ENCODE peak calls at places on chromosomes 5 and 9, in five cellular contexts. X, H, F, R and D are unnamed samples.

GRCh38 chr5:21654-22233 is 70.2 kb upstream of the PLEKHG4B start:
- DNase-seq in F (no peak), X (no peak), H (peak; percentile 59), R (no peak), D (no peak)

GRCh38 chr5:76690704-76691469 is 25.0 kb upstream of the F2R start:
- DNase-seq in X (no peak), H (no peak), R (no peak), F (no peak), D (no peak)

GRCh38 chr5:10595678-10596309 is 31.9 kb downstream of the ANKRD33B start:
- DNase-seq in R (no peak), H (peak; percentile 90), X (no peak), F (no peak), D (no peak)

GRCh38 chr5:107500840-107501239 is 169.9 kb downstream of the EFNA5 start:
- DNase-seq in H (no peak), R (no peak), X (no peak), F (no peak), D (no peak)

GRCh38 chr5:16051246-16051645 is 128.3 kb downstream of the MARCHF11 start:
- DNase-seq in R (no peak), H (peak; percentile 28), X (no peak), F (no peak), D (no peak)

GRCh38 chr5:57383093-57383861 is 99.3 kb downstream of the ACTBL2 start:
- DNase-seq in X (no peak), R (no peak), H (peak; percentile 94), F (no peak), D (no peak)

GRCh38 chr5:5739490-5739945 is 317.0 kb downstream of the ICE1 start:
- DNase-seq in F (no peak), X (no peak), H (no peak), R (no peak), D (no peak)

GRCh38 chr5:94180761-94181160 is 437.6 kb downstream of the KIAA0825 start:
- DNase-seq in R (no peak), X (no peak), F (no peak), H (no peak), D (no peak)

GRCh38 chr5:77181596-77182304 is 28.7 kb upstream of the PDE8B start:
- DNase-seq in H (no peak), F (no peak), R (no peak), X (no peak), D (no peak)

GRCh38 chr5:126450388-126450787 is 27.2 kb downstream of the GRAMD2B start:
- DNase-seq in X (no peak), H (no peak), F (no peak), R (no peak), D (peak; percentile 46)

GRCh38 chr5:15977851-15978250 is 201.7 kb downstream of the MARCHF11 start:
- DNase-seq in H (no peak), F (no peak), R (no peak), X (no peak), D (no peak)

GRCh38 chr9:91059713-91060112 is 258.1 kb downstream of the SYK start:
- DNase-seq in X (no peak), R (no peak), F (no peak), H (no peak), D (no peak)

GRCh38 chr5:126016256-126016655 is 407.0 kb upstream of the GRAMD2B start:
- DNase-seq in F (no peak), X (no peak), R (no peak), H (no peak), D (no peak)

GRCh38 chr9:37382161-37382981 is 40.1 kb upstream of the GRHPR start:
- DNase-seq in R (no peak), X (no peak), H (no peak), F (no peak), D (no peak)

GRCh38 chr5:16806691-16807433 is 129.2 kb downstream of the MYO10 start:
- DNase-seq in F (no peak), X (no peak), R (no peak), H (no peak), D (no peak)

GRCh38 chr9:126386088-126386487 is 59.5 kb downstream of the MVB12B start:
- DNase-seq in H (peak; percentile 34), F (no peak), X (peak; percentile 13), R (no peak), D (no peak)

GRCh38 chr9:138006576-138007233 is 129.1 kb downstream of the CACNA1B start:
- DNase-seq in R (no peak), X (no peak), F (no peak), H (no peak), D (no peak)

GRCh38 chr9:81787747-81788632 is 98.6 kb upstream of the TLE1 start:
- DNase-seq in F (no peak), H (no peak), X (no peak), R (no peak), D (no peak)

GRCh38 chr5:497871-498509 is 26.3 kb downstream of the SLC9A3 start:
- DNase-seq in F (no peak), H (no peak), R (no peak), X (no peak), D (no peak)

GRCh38 chr9:22056402-22056801 is 47.3 kb upstream of the CDKN2B start:
- DNase-seq in F (no peak), H (no peak), X (no peak), R (no peak), D (no peak)

GRCh38 chr5:93294184-93294583 is 286.8 kb downstream of the NR2F1-AS1 start:
- DNase-seq in H (no peak), X (no peak), R (no peak), F (no peak), D (no peak)

GRCh38 chr9:14136646-14137370 is 177.1 kb downstream of the NFIB start:
- DNase-seq in R (no peak), F (no peak), X (no peak), H (no peak), D (no peak)

GRCh38 chr5:38719916-38720315 is 125.9 kb upstream of the OSMR start:
- DNase-seq in X (no peak), H (peak; percentile 54), R (no peak), F (no peak), D (no peak)

GRCh38 chr5:140591747-140592372 is 27.2 kb downstream of the SLC35A4 start:
- DNase-seq in H (peak; percentile 47), X (no peak), R (no peak), F (no peak), D (no peak)

GRCh38 chr5:29942089-29942488 is 1251.4 kb upstream of the CDH6 start:
- DNase-seq in R (no peak), F (no peak), H (peak; percentile 30), X (no peak), D (no peak)